ENCODE peak calls at places on chromosomes 5 and 9, in nine cellular contexts. G is brain microvascular endothelial cell; Z is Panc1; R is IMR-90; U is neural progenitor cell; F is GM23248; O is CD8-positive, alpha-beta memory T cell; E is effector memory CD4-positive, alpha-beta T cell; P is stomach. J is an unnamed sample.

GRCh38 chr9:113548221-113549041 is 84.9 kb downstream of the RGS3 start:
- DNase-seq in G (peak; percentile 30), Z (no peak), R (no peak), U (peak; percentile 20), F (peak; percentile 55), O (no peak), E (no peak), P (peak; percentile 62), J (no peak)

GRCh38 chr9:134055981-134056461 is 11.8 kb downstream of the BRD3 start:
- DNase-seq in G (no peak), Z (no peak), R (peak; percentile 62), U (no peak), F (peak; percentile 90), O (no peak), E (no peak), P (peak; percentile 89), J (no peak)

GRCh38 chr5:139975306-139975705 is 67.8 kb downstream of the NRG2 start:
- DNase-seq in G (no peak), Z (no peak), R (no peak), U (no peak), F (no peak), O (no peak), E (no peak), P (no peak), J (no peak)

GRCh38 chr5:132369471-132370240 is at the start of gene SLC22A5:
- DNase-seq in G (no peak), Z (no peak), R (peak; percentile 33), U (peak; percentile 84), F (peak; percentile 76), O (peak; percentile 70), E (peak; percentile 54), P (peak; percentile 88), J (peak; percentile 53)

GRCh38 chr9:137461316-137461662 is 2.2 kb upstream of the NSMF start:
- DNase-seq in G (no peak), Z (no peak), R (no peak), U (no peak), F (no peak), O (no peak), E (no peak), P (no peak), J (no peak)

GRCh38 chr9:18516514-18516913 is 42.6 kb downstream of the ADAMTSL1 start:
- DNase-seq in G (no peak), Z (no peak), R (no peak), U (no peak), F (no peak), O (no peak), E (no peak), P (no peak), J (no peak)

GRCh38 chr9:126320158-126320922 is 6.3 kb upstream of the MVB12B start:
- DNase-seq in G (no peak), Z (no peak), R (no peak), U (no peak), F (peak; percentile 16), O (no peak), E (no peak), P (no peak), J (peak; percentile 9)

GRCh38 chr5:125049721-125050357 is 303.4 kb upstream of the ZNF608 start:
- DNase-seq in G (no peak), Z (no peak), R (no peak), U (no peak), F (no peak), O (no peak), E (no peak), P (no peak), J (no peak)

GRCh38 chr5:138459311-138459710 is 6.0 kb upstream of the EGR1 start:
- DNase-seq in G (no peak), Z (no peak), R (no peak), U (no peak), F (no peak), O (peak; percentile 83), E (peak; percentile 74), P (peak; percentile 43), J (peak; percentile 82)

GRCh38 chr5:80754900-80755299 is 100.1 kb upstream of the DHFR start:
- DNase-seq in G (peak; percentile 36), Z (no peak), R (peak; percentile 3), U (peak; percentile 89), F (peak; percentile 24), O (no peak), E (no peak), P (no peak), J (no peak)

DNA sequence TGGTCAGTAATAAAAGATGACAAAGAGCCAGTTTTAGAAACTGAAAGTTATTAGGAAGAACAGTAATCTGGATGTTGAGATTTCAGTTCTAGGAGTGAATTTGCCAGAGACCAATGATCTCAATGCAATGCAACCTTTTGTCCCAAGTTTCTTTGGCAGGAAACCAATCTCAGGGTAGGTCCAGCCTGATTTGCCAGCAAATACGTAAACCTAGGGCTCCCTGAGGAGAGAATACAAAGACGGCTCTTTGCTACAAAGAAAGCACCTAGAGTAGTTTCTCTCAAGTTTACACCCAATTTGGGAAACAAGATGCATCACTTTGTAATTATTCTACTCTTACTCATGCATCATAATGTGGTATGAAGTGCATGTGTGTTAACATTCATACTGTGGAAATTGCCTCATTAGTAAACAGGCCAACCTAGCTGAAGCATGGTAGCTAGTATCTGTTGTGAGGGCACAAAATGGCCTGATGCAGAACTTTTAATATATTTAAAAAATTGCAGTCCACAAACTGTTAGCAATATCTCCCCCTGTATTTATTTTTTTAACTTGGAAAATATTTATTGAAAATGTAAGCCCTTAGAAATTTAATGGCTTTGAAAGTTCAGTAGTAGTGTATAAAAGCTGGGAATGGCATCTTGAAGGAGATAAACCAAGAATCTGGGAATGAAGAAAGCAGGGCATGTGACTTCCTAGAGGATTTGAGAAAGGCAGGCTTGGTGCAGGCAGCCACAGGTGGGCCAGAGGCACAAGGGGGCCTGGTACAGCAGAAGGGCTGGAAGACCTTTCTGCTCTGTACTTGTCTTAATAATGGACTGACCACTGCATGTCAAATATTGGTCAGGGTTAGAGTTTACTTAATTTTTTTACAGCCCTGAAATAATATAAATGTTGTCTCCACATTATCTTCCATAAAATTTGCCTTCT is 59.5 kb downstream of the MAST4 start:
- DNase-seq in G (peak; percentile 4), Z (no peak), R (no peak), U (peak; percentile 47), F (peak; percentile 51), O (no peak), E (no peak), P (no peak), J (no peak)
- H3K27ac ChIP-seq in G (no peak overlapping the region), Z (no peak overlapping the region), R (no peak overlapping the region), U (no peak overlapping the region), F (no peak overlapping the region), O (no peak overlapping the region), E (no peak overlapping the region), P (no peak overlapping the region), J (no peak overlapping the region)

GRCh38 chr5:119389288-119390065 is 33.7 kb downstream of the TNFAIP8 start:
- DNase-seq in G (no peak), Z (no peak), R (peak; percentile 48), U (no peak), F (peak; percentile 37), O (no peak), E (no peak), P (no peak), J (no peak)
- H3K27ac ChIP-seq in G (no peak overlapping the region), Z (no peak overlapping the region), R (peak overlapping the region; percentile 50), U (no peak overlapping the region), F (no peak overlapping the region), O (no peak overlapping the region), E (no peak overlapping the region), P (peak overlapping the region; percentile 70), J (peak overlapping the region; percentile 44)

GRCh38 chr5:7850533-7851239 is at the start of gene CFAP90:
- DNase-seq in G (peak; percentile 52), Z (no peak), R (peak; percentile 30), U (peak; percentile 95), F (peak; percentile 64), O (peak; percentile 14), E (peak; percentile 34), P (peak; percentile 62), J (no peak)
- H3K27ac ChIP-seq in G (no peak within 1 kb of the TSS), Z (no peak within 1 kb of the TSS), R (no peak within 1 kb of the TSS), U (peak within 1 kb of the TSS; percentile 83), F (no peak within 1 kb of the TSS), O (no peak within 1 kb of the TSS), E (no peak within 1 kb of the TSS), P (peak within 1 kb of the TSS; percentile 60), J (no peak within 1 kb of the TSS)

DNA sequence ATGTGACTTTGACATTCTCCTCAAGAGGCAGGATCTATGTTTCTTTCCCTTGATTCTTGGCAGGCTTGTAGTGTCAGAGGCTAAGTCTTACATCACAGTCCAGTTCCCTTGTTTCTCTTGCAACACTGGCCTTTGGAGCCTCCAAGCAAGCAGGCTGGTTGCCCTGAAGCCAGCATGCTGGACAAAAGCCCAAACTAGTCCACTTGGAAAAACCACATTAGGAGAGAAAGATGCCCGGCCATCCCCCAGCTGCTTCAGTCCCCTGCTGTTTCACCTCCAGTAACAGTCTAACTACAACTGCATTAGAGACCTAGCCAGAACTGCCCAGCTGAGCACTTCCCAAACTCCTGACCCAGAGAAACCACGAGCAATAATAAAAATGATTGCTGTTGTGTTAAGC is 87.6 kb downstream of the ADAMTS6 start:
- DNase-seq in G (peak; percentile 64), Z (no peak), R (peak; percentile 90), U (peak; percentile 18), F (peak; percentile 90), O (no peak), E (no peak), P (no peak), J (no peak)
- H3K27ac ChIP-seq in G (no peak overlapping the region), Z (no peak overlapping the region), R (peak overlapping the region; percentile 5), U (no peak overlapping the region), F (peak overlapping the region; percentile 43), O (no peak overlapping the region), E (no peak overlapping the region), P (no peak overlapping the region), J (no peak overlapping the region)

J was measured in CD4-positive, CD25-positive, alpha-beta regulatory T cell.